ENCODE peak calls at places on chromosomes 4 and X, in five cellular contexts. One of them, this sample, is unnamed.
A peak's percentile ranks its signal among the peaks of the same experiment; 100 is the strongest.

GRCh38 chr4:1347410-1347864 is 429 bp downstream of the UVSSA start:
- DNase-seq in endothelial cell of umbilical vein: peak; percentile 89
- DNase-seq in fibroblast of lung: peak; percentile 84
- DNase-seq in adipocyte: peak; percentile 91
- DNase-seq in GM12878: no peak
- DNase-seq in this sample: peak; percentile 82

GRCh38 chr4:139278956-139279722 is 886 bp downstream of the MGARP start:
- DNase-seq in endothelial cell of umbilical vein: peak; percentile 68
- DNase-seq in fibroblast of lung: peak; percentile 27
- DNase-seq in adipocyte: peak; percentile 65
- DNase-seq in GM12878: no peak
- DNase-seq in this sample: peak; percentile 12

GRCh38 chr4:69536980-69537379 is 41.3 kb upstream of the UGT2B4 start:
- DNase-seq in endothelial cell of umbilical vein: no peak
- DNase-seq in fibroblast of lung: no peak
- DNase-seq in adipocyte: no peak
- DNase-seq in GM12878: no peak
- DNase-seq in this sample: no peak

GRCh38 chr4:150699599-150699998 is 117.6 kb downstream of the MAB21L2 start:
- DNase-seq in endothelial cell of umbilical vein: no peak
- DNase-seq in fibroblast of lung: no peak
- DNase-seq in adipocyte: no peak
- DNase-seq in GM12878: no peak
- DNase-seq in this sample: peak; percentile 15

GRCh38 chr4:185779520-185779919 is 32.5 kb downstream of the SORBS2 start:
- DNase-seq in endothelial cell of umbilical vein: peak; percentile 82
- DNase-seq in fibroblast of lung: no peak
- DNase-seq in adipocyte: no peak
- DNase-seq in GM12878: no peak
- DNase-seq in this sample: no peak

GRCh38 chr4:15525080-15525479 is 55.4 kb downstream of the CC2D2A start:
- DNase-seq in endothelial cell of umbilical vein: no peak
- DNase-seq in fibroblast of lung: no peak
- DNase-seq in adipocyte: no peak
- DNase-seq in GM12878: no peak
- DNase-seq in this sample: no peak

GRCh38 chrX:40772290-40772689 is 36.9 kb upstream of the MED14 start:
- DNase-seq in endothelial cell of umbilical vein: peak; percentile 1
- DNase-seq in fibroblast of lung: peak; percentile 27
- DNase-seq in adipocyte: no peak
- DNase-seq in GM12878: no peak
- DNase-seq in this sample: peak; percentile 75

GRCh38 chr4:57854748-57855147 is 744.6 kb upstream of the IGFBP7 start:
- DNase-seq in endothelial cell of umbilical vein: no peak
- DNase-seq in fibroblast of lung: peak; percentile 3
- DNase-seq in adipocyte: peak; percentile 10
- DNase-seq in GM12878: no peak
- DNase-seq in this sample: no peak

GRCh38 chr4:100696531-100696930 is 178.7 kb upstream of the EMCN start:
- DNase-seq in endothelial cell of umbilical vein: peak; percentile 78
- DNase-seq in fibroblast of lung: no peak
- DNase-seq in adipocyte: no peak
- DNase-seq in GM12878: no peak
- DNase-seq in this sample: no peak

GRCh38 chrX:78024349-78025108 is 55.1 kb upstream of the PGAM4 start:
- DNase-seq in endothelial cell of umbilical vein: peak; percentile 16
- DNase-seq in fibroblast of lung: peak; percentile 26
- DNase-seq in adipocyte: peak; percentile 15
- DNase-seq in GM12878: no peak
- DNase-seq in this sample: peak; percentile 2

GRCh38 chr4:152937535-152938236 is 1.6 kb downstream of the FHDC1 start:
- DNase-seq in endothelial cell of umbilical vein: peak; percentile 26
- DNase-seq in fibroblast of lung: peak; percentile 33
- DNase-seq in adipocyte: peak; percentile 75
- DNase-seq in GM12878: no peak
- DNase-seq in this sample: peak; percentile 21

GRCh38 chr4:53932784-53933183 is 131.6 kb downstream of the CHIC2 start:
- DNase-seq in endothelial cell of umbilical vein: peak; percentile 54
- DNase-seq in fibroblast of lung: peak; percentile 93
- DNase-seq in adipocyte: peak; percentile 80
- DNase-seq in GM12878: no peak
- DNase-seq in this sample: peak; percentile 99

GRCh38 chr4:88006956-88007303 is 505 bp upstream of the PKD2 start:
- DNase-seq in endothelial cell of umbilical vein: no peak
- DNase-seq in fibroblast of lung: no peak
- DNase-seq in adipocyte: no peak
- DNase-seq in GM12878: no peak
- DNase-seq in this sample: no peak

GRCh38 chr4:168601899-168602298 is 105.0 kb downstream of the PALLD start:
- DNase-seq in endothelial cell of umbilical vein: no peak
- DNase-seq in fibroblast of lung: no peak
- DNase-seq in adipocyte: no peak
- DNase-seq in GM12878: no peak
- DNase-seq in this sample: no peak

GRCh38 chr4:145736241-145736831 is 56.4 kb downstream of the C4orf51 start:
- DNase-seq in endothelial cell of umbilical vein: peak; percentile 72
- DNase-seq in fibroblast of lung: peak; percentile 64
- DNase-seq in adipocyte: no peak
- DNase-seq in GM12878: no peak
- DNase-seq in this sample: no peak

GRCh38 chr4:105036991-105037390 is 109.7 kb upstream of the TET2 start:
- DNase-seq in endothelial cell of umbilical vein: no peak
- DNase-seq in fibroblast of lung: no peak
- DNase-seq in adipocyte: no peak
- DNase-seq in GM12878: no peak
- DNase-seq in this sample: no peak

GRCh38 chr4:870951-871350 is 45.0 kb upstream of the CPLX1 start:
- DNase-seq in endothelial cell of umbilical vein: no peak
- DNase-seq in fibroblast of lung: no peak
- DNase-seq in adipocyte: no peak
- DNase-seq in GM12878: no peak
- DNase-seq in this sample: no peak

GRCh38 chr4:137961051-137961438 is 281.1 kb downstream of the SLC7A11 start:
- DNase-seq in endothelial cell of umbilical vein: no peak
- DNase-seq in fibroblast of lung: peak; percentile 85
- DNase-seq in adipocyte: peak; percentile 93
- DNase-seq in GM12878: no peak
- DNase-seq in this sample: no peak

GRCh38 chrX:50596056-50596455 is 125.4 kb upstream of the DGKK start:
- DNase-seq in endothelial cell of umbilical vein: no peak
- DNase-seq in fibroblast of lung: no peak
- DNase-seq in adipocyte: no peak
- DNase-seq in GM12878: no peak
- DNase-seq in this sample: no peak

GRCh38 chr4:10034136-10034535 is 12.8 kb upstream of the SLC2A9 start:
- DNase-seq in endothelial cell of umbilical vein: no peak
- DNase-seq in fibroblast of lung: no peak
- DNase-seq in adipocyte: no peak
- DNase-seq in GM12878: no peak
- DNase-seq in this sample: no peak

GRCh38 chrX:15931362-15931761 is 76.7 kb upstream of the AP1S2 start:
- DNase-seq in endothelial cell of umbilical vein: no peak
- DNase-seq in fibroblast of lung: no peak
- DNase-seq in adipocyte: no peak
- DNase-seq in GM12878: no peak
- DNase-seq in this sample: no peak

GRCh38 chr4:156945532-156945931 is 26.1 kb downstream of the PDGFC start:
- DNase-seq in endothelial cell of umbilical vein: peak; percentile 50
- DNase-seq in fibroblast of lung: no peak
- DNase-seq in adipocyte: peak; percentile 42
- DNase-seq in GM12878: no peak
- DNase-seq in this sample: no peak

GRCh38 chr4:2416564-2417195 is 1.8 kb downstream of the ZFYVE28 start:
- DNase-seq in endothelial cell of umbilical vein: peak; percentile 41
- DNase-seq in fibroblast of lung: no peak
- DNase-seq in adipocyte: peak; percentile 54
- DNase-seq in GM12878: no peak
- DNase-seq in this sample: no peak

GRCh38 chr4:172666711-172667368 is 501.8 kb upstream of the GALNT7 start:
- DNase-seq in endothelial cell of umbilical vein: no peak
- DNase-seq in fibroblast of lung: no peak
- DNase-seq in adipocyte: peak; percentile 77
- DNase-seq in GM12878: no peak
- DNase-seq in this sample: peak; percentile 22

GRCh38 chrX:22135994-22136684 is 104.0 kb downstream of the PHEX start:
- DNase-seq in endothelial cell of umbilical vein: peak; percentile 75
- DNase-seq in fibroblast of lung: peak; percentile 84
- DNase-seq in adipocyte: peak; percentile 72
- DNase-seq in GM12878: no peak
- DNase-seq in this sample: peak; percentile 60

GRCh38 chrX:22135171-22135711 is 103.1 kb downstream of the PHEX start:
- DNase-seq in endothelial cell of umbilical vein: peak; percentile 35
- DNase-seq in fibroblast of lung: peak; percentile 89
- DNase-seq in adipocyte: peak; percentile 53
- DNase-seq in GM12878: no peak
- DNase-seq in this sample: peak; percentile 45

GRCh38 chrX:22134681-22135080 is 102.6 kb downstream of the PHEX start:
- DNase-seq in endothelial cell of umbilical vein: peak; percentile 73
- DNase-seq in fibroblast of lung: peak; percentile 90
- DNase-seq in adipocyte: peak; percentile 71
- DNase-seq in GM12878: no peak
- DNase-seq in this sample: peak; percentile 86

GRCh38 chrX:22141061-22141460 is 108.9 kb downstream of the PHEX start:
- DNase-seq in endothelial cell of umbilical vein: no peak
- DNase-seq in fibroblast of lung: no peak
- DNase-seq in adipocyte: no peak
- DNase-seq in GM12878: no peak
- DNase-seq in this sample: no peak

DNA sequence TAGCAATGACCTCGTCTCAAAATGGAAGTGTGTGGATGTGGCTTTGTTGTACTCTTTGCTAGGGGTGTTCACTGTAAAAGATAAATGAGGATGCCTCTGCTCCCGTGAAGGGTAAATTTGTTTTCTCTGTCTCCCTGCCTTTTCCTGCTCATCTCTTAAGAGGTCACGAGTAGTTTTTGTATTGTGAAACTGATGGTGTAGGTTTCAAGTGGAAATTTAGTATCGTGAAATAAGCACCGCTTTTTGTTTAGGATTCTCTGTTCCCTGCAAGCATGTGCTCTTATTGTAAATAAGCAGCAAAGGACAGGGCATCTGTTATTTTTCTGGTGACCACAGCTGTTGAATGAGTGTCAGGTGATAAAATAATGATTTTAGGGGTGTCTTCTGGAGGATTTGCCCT is 104.6 kb downstream of the PHEX start:
- DNase-seq in endothelial cell of umbilical vein: no peak
- DNase-seq in fibroblast of lung: peak; percentile 41
- DNase-seq in adipocyte: no peak
- DNase-seq in GM12878: no peak
- DNase-seq in this sample: peak; percentile 7
- H3K9ac ChIP-seq in endothelial cell of umbilical vein: peak overlapping the region; percentile 39
- H3K9ac ChIP-seq in fibroblast of lung: no peak overlapping the region
- H3K9ac ChIP-seq in adipocyte: no peak overlapping the region
- H3K9ac ChIP-seq in GM12878: no peak overlapping the region
- H3K9ac ChIP-seq in this sample: no peak overlapping the region

DNA sequence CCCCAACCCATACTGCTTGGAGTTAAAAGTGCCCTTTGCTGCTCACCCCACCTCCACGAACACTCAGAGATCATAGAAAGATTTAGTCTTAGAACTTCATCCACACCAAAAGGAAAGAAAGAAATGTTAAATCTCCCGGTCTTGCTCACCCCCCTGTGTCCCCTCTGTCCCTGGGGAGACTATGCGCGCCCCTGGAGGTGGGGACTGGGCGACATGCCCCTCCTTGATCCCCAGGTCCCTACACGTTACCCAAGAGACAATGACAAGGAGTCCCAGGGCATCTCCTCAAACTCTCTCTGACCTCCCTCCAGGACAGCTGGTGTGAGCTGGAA is 612 bp downstream of the ITM2A start:
- DNase-seq in endothelial cell of umbilical vein: no peak
- DNase-seq in fibroblast of lung: no peak
- DNase-seq in adipocyte: no peak
- DNase-seq in GM12878: no peak
- DNase-seq in this sample: no peak
- H3K9ac ChIP-seq in endothelial cell of umbilical vein: no peak overlapping the region
- H3K9ac ChIP-seq in fibroblast of lung: no peak overlapping the region
- H3K9ac ChIP-seq in adipocyte: no peak overlapping the region
- H3K9ac ChIP-seq in GM12878: peak overlapping the region; percentile 58
- H3K9ac ChIP-seq in this sample: no peak overlapping the region

GRCh38 chrX:46755656-46756055 is 3.3 kb downstream of the SLC9A7 start:
- DNase-seq in endothelial cell of umbilical vein: no peak
- DNase-seq in fibroblast of lung: no peak
- DNase-seq in adipocyte: no peak
- DNase-seq in GM12878: no peak
- DNase-seq in this sample: no peak

GRCh38 chrX:46758163-46758955 is 559 bp downstream of the SLC9A7 start:
- DNase-seq in endothelial cell of umbilical vein: peak; percentile 23
- DNase-seq in fibroblast of lung: peak; percentile 5
- DNase-seq in adipocyte: peak; percentile 39
- DNase-seq in GM12878: no peak
- DNase-seq in this sample: peak; percentile 10

GRCh38 chrX:46757052-46757451 is 1.9 kb downstream of the SLC9A7 start:
- DNase-seq in endothelial cell of umbilical vein: no peak
- DNase-seq in fibroblast of lung: no peak
- DNase-seq in adipocyte: no peak
- DNase-seq in GM12878: no peak
- DNase-seq in this sample: no peak

GRCh38 chrX:46758956-46759644 is at the start of gene SLC9A7:
- DNase-seq in endothelial cell of umbilical vein: peak; percentile 73
- DNase-seq in fibroblast of lung: peak; percentile 59
- DNase-seq in adipocyte: peak; percentile 79
- DNase-seq in GM12878: peak; percentile 33
- DNase-seq in this sample: peak; percentile 61

DNA sequence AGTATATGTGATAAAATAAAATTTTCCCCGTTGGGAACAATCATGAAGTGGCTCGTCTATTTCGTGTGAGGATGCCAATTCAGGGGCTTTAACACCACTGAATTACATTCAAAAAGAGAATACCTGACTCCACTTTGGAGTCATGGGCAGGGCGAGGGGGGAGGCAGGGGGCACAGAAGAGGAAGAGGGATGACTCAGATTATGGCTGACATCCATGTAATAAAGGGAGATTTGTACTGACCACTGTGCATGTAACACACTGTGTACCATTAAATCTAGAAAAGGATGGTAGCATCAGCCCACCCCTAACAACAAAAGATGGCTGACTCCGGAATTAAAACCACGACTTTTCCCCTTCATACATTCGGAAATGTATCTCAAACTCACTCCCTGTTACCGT is 1.3 kb downstream of the SLC9A7 start:
- DNase-seq in endothelial cell of umbilical vein: peak; percentile 28
- DNase-seq in fibroblast of lung: peak; percentile 23
- DNase-seq in adipocyte: peak; percentile 4
- DNase-seq in GM12878: no peak
- DNase-seq in this sample: peak; percentile 33
- H3K9ac ChIP-seq in endothelial cell of umbilical vein: no peak overlapping the region
- H3K9ac ChIP-seq in fibroblast of lung: no peak overlapping the region
- H3K9ac ChIP-seq in adipocyte: no peak overlapping the region
- H3K9ac ChIP-seq in GM12878: peak overlapping the region; percentile 74
- H3K9ac ChIP-seq in this sample: peak overlapping the region; percentile 70

DNA sequence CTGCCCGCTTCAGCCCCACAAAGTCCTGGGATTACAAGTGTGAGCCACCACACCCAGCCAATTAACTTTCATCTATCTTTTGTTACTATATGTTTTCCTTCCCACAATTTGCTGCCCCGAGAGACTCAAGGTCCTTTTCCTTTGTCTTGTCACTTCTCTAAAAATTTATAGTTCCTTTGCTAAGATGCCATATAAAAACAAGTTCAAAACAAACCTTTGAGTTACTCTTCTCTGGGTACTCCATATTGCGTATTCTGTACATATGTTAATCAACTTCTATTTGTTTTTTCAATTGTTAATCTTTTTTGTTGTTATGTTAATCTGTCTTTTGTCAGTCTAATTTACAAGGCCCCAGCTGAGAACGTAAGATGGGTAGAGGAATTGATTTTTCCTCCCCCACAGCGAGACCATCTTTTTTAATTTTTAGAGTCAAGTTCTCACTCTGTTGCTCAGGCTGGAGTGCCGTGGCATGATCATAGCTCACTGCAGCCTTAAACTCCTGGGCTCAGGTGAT is 7.1 kb upstream of the PPEF2 start:
- DNase-seq in endothelial cell of umbilical vein: no peak
- DNase-seq in fibroblast of lung: no peak
- DNase-seq in adipocyte: no peak
- DNase-seq in GM12878: no peak
- DNase-seq in this sample: no peak
- H3K9ac ChIP-seq in endothelial cell of umbilical vein: no peak overlapping the region
- H3K9ac ChIP-seq in fibroblast of lung: no peak overlapping the region
- H3K9ac ChIP-seq in adipocyte: no peak overlapping the region
- H3K9ac ChIP-seq in GM12878: no peak overlapping the region
- H3K9ac ChIP-seq in this sample: no peak overlapping the region

This sample was measured in IMR-90.